ENCODE peak calls at places on chromosomes 16 and 17, in five cellular contexts. K, J, Y, C and R are unnamed samples.

GRCh38 chr16:12904041-12904671 is 2.8 kb downstream of the SHISA9 start:
- DNase-seq in Y (no peak), K (no peak), J (no peak), C (no peak), R (no peak)

GRCh38 chr17:27612160-27612767 is 18.7 kb upstream of the LGALS9 start:
- DNase-seq in C (no peak), K (no peak), J (no peak), Y (no peak), R (no peak)

GRCh38 chr17:76416447-76416846 is 32.0 kb downstream of the SPHK1 start:
- DNase-seq in Y (no peak), K (no peak), C (no peak), J (no peak), R (no peak)

GRCh38 chr16:4597174-4597573 is 17.5 kb downstream of the UBALD1 start:
- DNase-seq in K (no peak), C (no peak), Y (no peak), J (no peak), R (no peak)

GRCh38 chr17:14372905-14373559 is 72.2 kb downstream of the HS3ST3B1 start:
- DNase-seq in K (no peak), J (no peak), C (no peak), Y (no peak), R (peak)

GRCh38 chr16:4686497-4687210 is 6.7 kb upstream of the NUDT16L1 start:
- DNase-seq in K (no peak), Y (no peak), J (no peak), C (no peak), R (no peak)

GRCh38 chr17:33038740-33039139 is 47.1 kb downstream of the SPACA3 start:
- DNase-seq in J (peak), K (peak), Y (no peak), C (no peak), R (peak)

GRCh38 chr17:29149431-29150064 is 30.6 kb downstream of the MYO18A start:
- DNase-seq in Y (no peak), J (peak), K (no peak), C (no peak), R (no peak)

GRCh38 chr17:13153036-13153435 is 135.2 kb upstream of the ELAC2 start:
- DNase-seq in Y (no peak), C (no peak), J (no peak), K (no peak), R (no peak)

GRCh38 chr17:29557085-29557697 is 9.6 kb downstream of the ABHD15 start:
- DNase-seq in J (peak), C (peak), K (no peak), Y (no peak), R (no peak)

GRCh38 chr16:27625050-27625697 is 75.2 kb downstream of the KATNIP start:
- DNase-seq in K (no peak), C (peak), J (peak), Y (no peak), R (no peak)

GRCh38 chr16:25692734-25693508 is 1.2 kb downstream of the HS3ST4 start:
- DNase-seq in J (no peak), C (no peak), K (no peak), Y (no peak), R (peak)

GRCh38 chr16:25691519-25692091 is at the start of gene HS3ST4:
- DNase-seq in C (no peak), K (no peak), Y (no peak), J (no peak), R (peak)

GRCh38 chr16:25690563-25691143 is 1.1 kb upstream of the HS3ST4 start:
- DNase-seq in Y (no peak), C (no peak), K (no peak), J (no peak), R (no peak)

GRCh38 chr16:25693621-25694020 is 1.9 kb downstream of the HS3ST4 start:
- DNase-seq in C (no peak), Y (no peak), K (no peak), J (no peak), R (no peak)

DNA sequence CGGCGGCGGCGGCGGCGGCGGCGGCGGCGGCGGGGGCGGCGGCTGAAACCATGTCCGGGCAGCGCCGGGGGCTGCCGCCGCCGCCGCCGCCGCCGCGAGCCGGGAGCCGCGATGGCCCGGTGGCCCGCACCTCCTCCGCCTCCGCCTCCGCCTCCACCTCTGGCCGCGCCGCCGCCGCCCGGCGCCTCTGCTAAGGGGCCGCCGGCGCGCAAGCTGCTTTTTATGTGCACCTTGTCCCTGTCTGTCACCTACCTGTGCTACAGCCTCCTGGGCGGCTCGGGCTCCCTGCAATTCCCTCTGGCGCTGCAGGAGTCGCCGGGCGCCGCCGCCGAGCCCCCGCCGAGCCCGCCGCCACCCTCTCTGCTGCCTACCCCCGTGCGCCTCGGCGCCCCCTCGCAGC is 548 bp downstream of the HS3ST4 start:
- DNase-seq in J (no peak), C (no peak), Y (no peak), K (no peak), R (no peak)
- TF ChIP-seq CTCF in J (no peak), C (no peak), Y (no peak), K (no peak), R (no peak)

DNA sequence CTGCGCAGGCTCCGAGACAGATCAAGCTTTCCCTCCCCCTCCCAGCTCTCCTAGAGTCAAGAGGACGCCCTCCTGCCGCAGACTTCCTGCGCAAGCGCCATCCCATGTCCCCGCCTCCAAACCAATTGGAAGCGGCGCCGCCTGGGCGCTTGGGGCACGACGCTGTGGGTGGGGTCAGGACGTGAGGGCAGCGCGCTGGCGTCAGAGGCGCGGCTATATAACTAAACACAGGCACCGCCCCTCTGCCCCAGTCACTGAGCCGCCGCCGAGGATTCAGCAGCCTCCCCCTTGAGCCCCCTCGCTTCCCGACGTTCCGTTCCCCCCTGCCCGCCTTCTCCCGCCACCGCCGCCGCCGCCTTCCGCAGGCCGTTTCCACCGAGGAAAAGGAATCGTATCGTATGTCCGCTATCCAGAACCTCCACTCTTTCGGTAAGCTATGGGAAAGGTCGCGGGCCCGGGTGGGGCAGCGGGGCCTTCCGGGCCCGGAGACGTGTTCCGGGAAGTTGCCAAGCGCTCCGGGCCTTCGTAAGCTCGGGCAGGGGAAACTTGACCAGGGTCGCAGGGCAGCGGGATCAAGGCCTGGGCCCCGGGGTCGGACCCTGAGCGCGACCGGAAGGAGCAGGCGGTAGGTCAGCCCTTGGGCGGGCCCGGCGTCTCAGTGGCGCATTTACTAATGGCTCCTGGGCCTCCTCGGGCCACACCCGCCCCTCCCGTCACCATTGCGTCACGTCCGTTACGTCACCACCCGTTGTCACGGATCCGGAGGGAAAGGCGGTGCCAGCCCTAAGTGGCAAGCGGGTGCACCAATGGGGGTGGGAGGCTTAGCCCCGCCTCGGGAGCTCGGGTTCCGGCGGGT is at the start of gene EIF1:
- DNase-seq in K (peak), J (peak), Y (peak), C (peak), R (peak)
- TF ChIP-seq CTCF in K (no peak), J (no peak), Y (no peak), C (no peak), R (no peak)

GRCh38 chr16:58339452-58339938 is 44.7 kb upstream of the PRSS54 start:
- DNase-seq in J (peak), Y (no peak), K (peak), C (no peak), R (no peak)
- TF ChIP-seq CTCF in J (peak), Y (no peak), K (peak), C (peak), R (peak)

GRCh38 chr16:85490407-85490806 is 122.7 kb upstream of the GSE1 start:
- DNase-seq in C (no peak), Y (no peak), K (no peak), J (no peak), R (no peak)

GRCh38 chr16:85491798-85492616 is 121.1 kb upstream of the GSE1 start:
- DNase-seq in J (no peak), K (no peak), C (no peak), Y (peak), R (no peak)

GRCh38 chr16:85488414-85488813 is 124.7 kb upstream of the GSE1 start:
- DNase-seq in J (no peak), K (no peak), Y (no peak), C (no peak), R (no peak)

GRCh38 chr16:85492617-85492957 is 120.5 kb upstream of the GSE1 start:
- DNase-seq in C (no peak), K (no peak), Y (no peak), J (no peak), R (no peak)

DNA sequence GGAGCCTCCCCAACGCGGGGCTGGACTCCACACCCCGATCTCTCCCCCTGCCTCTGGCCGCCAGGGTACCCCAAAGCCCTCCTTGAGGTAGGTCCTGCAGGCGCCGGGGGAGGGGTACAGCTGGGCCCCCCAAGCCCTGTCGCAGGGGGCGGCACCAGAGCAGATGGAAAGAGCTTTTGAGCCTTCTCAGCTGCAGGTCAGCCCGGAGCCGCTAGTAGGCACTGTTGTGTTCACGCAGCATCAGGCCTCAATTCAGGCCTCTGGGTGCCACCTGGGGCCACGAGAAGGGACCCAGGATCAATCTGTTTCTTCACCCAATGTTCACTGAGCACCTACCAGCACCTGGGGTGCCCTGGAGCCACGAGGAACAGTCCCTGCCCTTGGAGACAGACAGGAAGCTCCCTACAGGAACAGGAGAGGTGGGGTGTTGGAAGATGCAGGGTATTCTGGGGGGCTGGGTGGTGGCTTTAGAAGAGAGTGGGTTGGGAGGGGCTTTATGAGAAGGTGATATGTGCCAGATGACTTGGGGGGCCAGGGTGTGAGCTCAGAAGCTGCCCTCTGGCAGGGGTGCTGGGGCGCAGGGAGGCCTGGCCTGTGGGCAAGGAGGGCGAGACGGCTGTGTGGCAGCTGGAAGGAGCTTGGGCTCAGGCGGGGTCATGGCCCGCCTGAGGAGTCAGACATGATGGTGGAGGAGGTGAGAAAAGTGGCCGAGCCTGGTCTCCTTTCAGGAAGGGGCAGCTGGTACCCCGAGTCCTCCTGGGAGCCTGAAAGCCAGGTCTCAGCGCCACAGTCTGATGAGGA is 122.0 kb upstream of the GSE1 start:
- DNase-seq in Y (no peak), C (no peak), J (peak), K (no peak), R (no peak)
- TF ChIP-seq CTCF in Y (no peak), C (peak), J (peak), K (peak), R (peak)

DNA sequence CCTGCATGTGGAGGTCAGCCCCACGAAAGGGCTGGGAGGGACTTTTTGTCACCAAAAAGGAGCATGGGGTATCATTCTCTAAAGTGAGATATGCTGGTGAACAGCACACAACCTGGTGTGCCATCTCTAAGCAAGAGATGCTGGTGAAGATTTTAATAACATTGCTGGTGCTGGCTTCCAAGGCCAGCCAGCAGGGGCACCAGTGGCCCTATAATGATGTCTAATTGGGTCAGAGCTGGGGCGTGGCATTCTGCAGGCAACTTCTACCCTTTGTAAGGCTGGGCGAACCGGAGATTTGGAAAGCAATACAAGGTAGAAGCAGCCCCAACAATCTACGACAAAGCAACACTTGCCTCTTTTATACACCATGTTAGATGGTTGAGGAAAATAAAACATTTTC is 16.8 kb downstream of the SDR42E1 start:
- DNase-seq in C (no peak), K (no peak), J (no peak), Y (no peak), R (no peak)
- TF ChIP-seq CTCF in C (no peak), K (no peak), J (no peak), Y (no peak), R (peak)